ENCODE peak calls at places on chromosome 21, in five cellular contexts. E is dorsolateral prefrontal cortex, Y is heart left ventricle, I is right cardiac atrium, F is sigmoid colon. P is an unnamed sample.

GRCh38 chr21:42835211-42835610 is 44.1 kb downstream of the WDR4 start:
- DNase-seq in E (no peak), I (no peak), Y (no peak), F (no peak), P (no peak)

GRCh38 chr21:15247613-15248012 is 182.8 kb upstream of the NRIP1 start:
- DNase-seq in E (no peak), I (no peak), F (no peak), Y (no peak), P (no peak)

GRCh38 chr21:44487831-44488230 is 32.5 kb downstream of the LRRC3 start:
- DNase-seq in Y (no peak), F (no peak), I (no peak), E (peak; percentile 6), P (no peak)

GRCh38 chr21:26447932-26448331 is 125.2 kb downstream of the CYYR1 start:
- DNase-seq in F (no peak), Y (no peak), E (no peak), I (no peak), P (no peak)

GRCh38 chr21:44886113-44887075 is 12.9 kb upstream of the PTTG1IP start:
- DNase-seq in F (no peak), E (no peak), Y (peak; percentile 15), I (peak; percentile 61), P (no peak)

GRCh38 chr21:21851657-21852056 is 853.4 kb downstream of the NCAM2 start:
- DNase-seq in I (no peak), Y (no peak), E (no peak), F (no peak), P (no peak)

GRCh38 chr21:42319851-42320602 is 4.8 kb upstream of the TFF3 start:
- DNase-seq in I (no peak), F (peak; percentile 46), Y (no peak), E (no peak), P (no peak)

GRCh38 chr21:31429500-31429899 is 85.4 kb upstream of the TIAM1 start:
- DNase-seq in I (peak; percentile 36), E (no peak), F (peak; percentile 69), Y (peak; percentile 53), P (no peak)

GRCh38 chr21:29208044-29208665 is 77.7 kb downstream of the MAP3K7CL start:
- DNase-seq in F (no peak), E (no peak), I (no peak), Y (no peak), P (no peak)

GRCh38 chr21:38027901-38028300 is 111.6 kb upstream of the KCNJ6 start:
- DNase-seq in Y (no peak), I (no peak), E (no peak), F (no peak), P (no peak)

GRCh38 chr21:31220567-31220966 is 123.5 kb downstream of the TIAM1 start:
- DNase-seq in Y (no peak), E (no peak), F (no peak), I (no peak), P (no peak)

GRCh38 chr21:37000381-37000780 is 6.1 kb upstream of the RIPPLY3 start:
- DNase-seq in Y (no peak), E (no peak), I (no peak), F (no peak), P (no peak)

GRCh38 chr21:36532769-36533467 is 53.0 kb upstream of the CLDN14 start:
- DNase-seq in I (no peak), Y (no peak), F (no peak), E (no peak), P (no peak)

GRCh38 chr21:41367598-41368360 is 6.0 kb downstream of the MX2 start:
- DNase-seq in F (peak; percentile 62), E (no peak), I (no peak), Y (no peak), P (no peak)

GRCh38 chr21:39842741-39843146 is 24.5 kb upstream of the PCP4 start:
- DNase-seq in Y (no peak), I (no peak), E (no peak), F (no peak), P (no peak)

GRCh38 chr21:33247596-33247995 is 17.9 kb downstream of the IFNAR2 start:
- DNase-seq in F (no peak), I (no peak), E (no peak), Y (no peak), P (no peak)

GRCh38 chr21:33244781-33245105 is 15.0 kb downstream of the IFNAR2 start:
- DNase-seq in E (no peak), F (no peak), Y (no peak), I (no peak), P (no peak)

GRCh38 chr21:33245289-33245918 is 15.7 kb downstream of the IFNAR2 start:
- DNase-seq in E (no peak), Y (no peak), I (no peak), F (no peak), P (no peak)

GRCh38 chr21:33246506-33246905 is 16.8 kb downstream of the IFNAR2 start:
- DNase-seq in F (no peak), I (no peak), Y (no peak), E (no peak), P (no peak)

DNA sequence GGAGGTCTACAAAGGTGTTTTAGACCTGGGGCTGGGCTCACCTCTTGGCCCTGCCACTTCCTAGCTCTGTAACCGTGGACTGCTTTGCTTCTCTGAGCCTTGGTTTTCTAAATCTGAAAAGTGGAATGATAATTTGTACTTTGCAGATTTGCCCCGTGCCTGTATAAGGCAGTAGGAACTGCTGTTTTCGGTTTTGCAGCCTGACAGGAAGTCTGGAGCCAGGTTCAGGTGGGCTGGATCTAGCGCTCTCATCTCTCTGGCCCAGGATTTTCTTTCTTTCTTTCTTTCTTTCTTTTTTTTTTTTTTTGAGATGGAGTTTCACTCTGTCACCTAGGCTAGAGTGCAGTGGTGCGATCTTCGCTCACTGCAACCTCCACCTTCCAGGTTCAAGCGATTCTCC is 17.2 kb downstream of the IFNAR2 start:
- DNase-seq in F (no peak), E (no peak), I (no peak), Y (no peak), P (no peak)
- H3K27ac ChIP-seq in F (no peak overlapping the region), E (no peak overlapping the region), I (peak overlapping the region; percentile 23), Y (peak overlapping the region; percentile 39), P (no peak overlapping the region)

GRCh38 chr21:45982256-45982757 is 737 bp downstream of the COL6A1 start:
- DNase-seq in E (no peak), Y (peak; percentile 52), I (peak; percentile 79), F (peak; percentile 71), P (no peak)

GRCh38 chr21:45980697-45981096 is 873 bp upstream of the COL6A1 start:
- DNase-seq in Y (no peak), E (no peak), I (no peak), F (no peak), P (no peak)

GRCh38 chr21:45981154-45981606 is 390 bp upstream of the COL6A1 start:
- DNase-seq in Y (peak; percentile 88), E (peak; percentile 49), F (peak; percentile 96), I (peak; percentile 94), P (peak; percentile 85)

GRCh38 chr21:45982758-45983731 is 1.5 kb downstream of the COL6A1 start:
- DNase-seq in I (peak; percentile 65), F (peak; percentile 76), Y (peak; percentile 32), E (no peak), P (no peak)

DNA sequence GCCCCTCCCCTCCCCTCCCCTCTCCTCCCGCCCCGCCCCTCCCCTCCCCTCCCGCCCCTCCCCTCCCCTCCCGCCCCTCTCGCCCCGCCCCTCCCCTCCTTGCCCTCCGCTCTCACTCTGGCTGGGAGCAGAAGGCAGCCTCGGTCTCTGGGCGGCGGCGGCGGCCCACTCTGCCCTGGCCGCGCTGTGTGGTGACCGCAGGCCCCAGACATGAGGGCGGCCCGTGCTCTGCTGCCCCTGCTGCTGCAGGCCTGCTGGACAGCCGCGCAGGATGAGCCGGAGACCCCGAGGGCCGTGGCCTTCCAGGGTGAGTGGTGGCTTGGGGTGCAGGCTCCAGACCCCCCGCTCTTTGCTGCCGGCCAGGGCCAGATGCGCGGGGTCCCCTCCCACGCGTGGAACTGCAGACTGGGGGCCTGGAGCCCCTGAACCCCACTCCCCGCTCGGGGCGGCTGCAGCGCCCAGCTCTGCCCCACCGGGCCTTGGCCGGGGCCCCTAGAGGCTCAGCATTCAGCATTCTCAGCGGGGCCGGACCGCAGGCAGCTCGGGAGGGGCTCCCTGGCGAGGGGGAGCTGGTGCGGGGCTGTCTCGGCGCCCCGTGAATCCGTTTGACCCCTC is at the start of gene COL6A1:
- DNase-seq in F (peak; percentile 91), Y (peak; percentile 83), E (peak; percentile 45), I (peak; percentile 89), P (peak; percentile 75)
- H3K4me3 ChIP-seq in F (peak within 1 kb of the TSS; percentile 90), Y (peak within 1 kb of the TSS; percentile 94), E (peak within 1 kb of the TSS; percentile 59), I (peak within 1 kb of the TSS; percentile 81), P (peak within 1 kb of the TSS; percentile 51)

DNA sequence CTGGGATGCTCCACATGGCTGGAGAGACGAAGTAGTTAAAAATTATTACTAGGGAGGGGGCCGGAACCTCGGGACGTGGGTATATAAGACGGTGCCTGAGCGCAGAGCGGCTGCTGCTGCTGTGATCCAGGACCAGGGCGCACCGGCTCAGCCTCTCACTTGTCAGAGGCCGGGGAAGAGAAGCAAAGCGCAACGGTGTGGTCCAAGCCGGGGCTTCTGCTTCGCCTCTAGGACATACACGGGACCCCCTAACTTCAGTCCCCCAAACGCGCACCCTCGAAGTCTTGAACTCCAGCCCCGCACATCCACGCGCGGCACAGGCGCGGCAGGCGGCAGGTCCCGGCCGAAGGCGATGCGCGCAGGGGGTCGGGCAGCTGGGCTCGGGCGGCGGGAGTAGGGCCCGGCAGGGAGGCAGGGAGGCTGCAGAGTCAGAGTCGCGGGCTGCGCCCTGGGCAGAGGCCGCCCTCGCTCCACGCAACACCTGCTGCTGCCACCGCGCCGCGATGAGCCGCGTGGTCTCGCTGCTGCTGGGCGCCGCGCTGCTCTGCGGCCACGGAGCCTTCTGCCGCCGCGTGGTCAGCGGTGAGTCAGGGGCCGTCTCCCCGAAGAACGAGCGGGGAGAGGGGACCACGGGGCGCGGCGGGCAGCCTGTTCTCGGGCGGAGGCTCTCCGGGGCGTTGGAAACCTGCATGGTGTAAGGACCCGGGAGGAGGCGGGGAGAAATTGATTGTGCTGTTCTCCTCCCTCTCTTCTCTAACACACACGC is at the start of gene CHODL:
- DNase-seq in F (no peak), I (peak; percentile 60), Y (no peak), E (no peak), P (no peak)
- H3K27ac ChIP-seq in F (no peak within 1 kb of the TSS), I (no peak within 1 kb of the TSS), Y (no peak within 1 kb of the TSS), E (no peak within 1 kb of the TSS), P (no peak within 1 kb of the TSS)

DNA sequence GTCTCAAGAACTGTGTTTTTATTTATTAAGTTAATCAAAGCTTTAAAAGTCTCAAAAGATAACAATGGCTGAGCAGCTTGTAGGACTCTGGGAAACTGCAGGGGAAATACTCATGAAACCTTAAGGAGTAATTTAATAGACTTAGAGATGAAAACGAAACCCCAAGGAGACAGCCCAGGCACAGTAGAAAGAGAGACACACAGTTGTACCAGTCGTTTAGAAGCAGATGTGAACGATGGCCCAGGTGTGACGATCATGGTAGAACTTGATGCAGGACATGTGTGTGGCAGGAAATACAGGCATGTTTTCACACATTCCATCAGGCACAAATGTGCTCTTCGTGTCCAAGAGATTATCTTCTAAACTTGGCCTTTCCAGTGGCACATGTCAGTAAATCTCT is 21.2 kb upstream of the MRPS6 start:
- DNase-seq in I (no peak), F (no peak), Y (no peak), E (no peak), P (no peak)
- H3K4me3 ChIP-seq in I (no peak overlapping the region), F (no peak overlapping the region), Y (no peak overlapping the region), E (no peak overlapping the region), P (no peak overlapping the region)

DNA sequence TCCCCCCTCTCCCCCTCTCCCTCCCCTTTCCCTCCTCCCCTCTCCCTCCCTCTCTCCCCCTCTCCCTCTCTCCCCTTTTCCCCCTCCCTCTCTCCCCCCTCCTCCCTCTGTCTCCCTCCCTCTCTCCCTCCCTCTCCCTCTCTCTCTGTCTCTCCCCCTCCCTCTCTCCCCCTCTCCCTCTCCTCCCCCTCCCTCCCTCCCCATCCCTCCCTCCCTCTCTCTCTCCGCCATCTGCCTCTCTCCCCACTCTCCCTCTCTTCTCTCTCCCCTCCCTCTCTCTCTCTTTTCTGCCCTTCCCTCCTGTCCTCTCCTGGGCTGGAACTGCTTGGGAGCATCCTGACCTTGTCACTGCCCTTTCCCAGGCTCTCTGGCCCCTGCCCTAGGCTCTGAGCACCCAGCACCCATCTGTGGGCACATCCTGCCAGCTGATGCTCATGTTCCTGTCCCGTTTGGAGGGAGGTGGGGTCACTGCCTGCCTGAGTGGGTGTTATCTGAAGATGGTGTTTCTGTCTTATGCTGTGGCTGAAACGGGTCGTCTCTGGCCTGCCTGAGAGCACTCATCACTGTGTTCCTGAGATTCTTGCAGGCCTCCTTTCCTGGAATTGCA is 10.8 kb downstream of the FTCD start:
- DNase-seq in E (no peak), Y (peak; percentile 13), F (peak; percentile 62), I (peak; percentile 18), P (peak; percentile 9)
- H3K27ac ChIP-seq in E (peak overlapping the region; percentile 81), Y (no peak overlapping the region), F (no peak overlapping the region), I (no peak overlapping the region), P (no peak overlapping the region)

P was measured in heart right ventricle.